ENCODE peak calls at places on chromosomes 11 and 22, in six cellular contexts. W is MM.1S, J is A549, T is osteocyte, N is right lobe of liver, V is body of pancreas. K is an unnamed sample.
A peak's percentile ranks its signal among the peaks of the same experiment; 100 is the strongest.

GRCh38 chr11:75851203-75851602 is 36.2 kb downstream of the UVRAG start:
- DNase-seq in V (no peak), T (no peak), N (no peak), W (no peak), J (no peak), K (no peak)

GRCh38 chr11:114102993-114103896 is 43.7 kb downstream of the ZBTB16 start:
- DNase-seq in V (no peak), T (no peak), J (no peak), W (no peak), N (no peak), K (no peak)

GRCh38 chr22:27349456-27349855 is 452.1 kb downstream of the MN1 start:
- DNase-seq in N (no peak), W (no peak), J (no peak), V (no peak), T (no peak), K (no peak)

GRCh38 chr11:68904458-68904847 is 762 bp downstream of the IGHMBP2 start:
- DNase-seq in N (no peak), W (peak; percentile 18), V (no peak), J (no peak), T (no peak), K (no peak)

GRCh38 chr22:22944268-22944985 is 56.8 kb downstream of the IGLL5 start:
- DNase-seq in W (no peak), N (peak; percentile 35), T (peak; percentile 79), V (peak; percentile 5), J (no peak), K (no peak)

GRCh38 chr11:43579171-43579918 is 101.2 kb upstream of the HSD17B12 start:
- DNase-seq in V (no peak), W (no peak), T (peak; percentile 84), J (peak; percentile 69), N (no peak), K (no peak)

GRCh38 chr22:37279469-37279868 is 2.8 kb upstream of the CYTH4 start:
- DNase-seq in W (no peak), T (no peak), V (no peak), J (no peak), N (no peak), K (no peak)

GRCh38 chr11:61897387-61898246 is 6.3 kb upstream of the FADS3 start:
- DNase-seq in N (peak; percentile 73), T (peak; percentile 92), J (peak; percentile 91), V (peak; percentile 79), W (peak; percentile 46), K (peak; percentile 68)

GRCh38 chr22:18968011-18968749 is 32.1 kb upstream of the PRODH start:
- DNase-seq in N (no peak), V (peak; percentile 54), T (no peak), J (no peak), W (no peak), K (peak; percentile 35)

GRCh38 chr22:17303441-17303839 is 65.8 kb upstream of the CECR2 start:
- DNase-seq in W (no peak), T (no peak), J (no peak), N (no peak), V (no peak), K (no peak)

GRCh38 chr22:17305076-17305475 is 64.2 kb upstream of the CECR2 start:
- DNase-seq in V (no peak), J (no peak), W (no peak), N (no peak), T (no peak), K (no peak)

GRCh38 chr22:17300926-17301325 is 68.3 kb upstream of the CECR2 start:
- DNase-seq in N (no peak), V (no peak), J (no peak), T (no peak), W (no peak), K (no peak)

GRCh38 chr22:17302616-17303015 is 66.6 kb upstream of the CECR2 start:
- DNase-seq in W (no peak), V (no peak), T (no peak), N (no peak), J (no peak), K (no peak)

GRCh38 chr22:17303840-17304779 is 65.2 kb upstream of the CECR2 start:
- DNase-seq in N (no peak), W (peak; percentile 70), J (no peak), V (no peak), T (no peak), K (no peak)
- TF ChIP-seq CTCF in N (no peak), W (no peak), J (no peak), V (no peak), T (no peak), K (no peak)

GRCh38 chr11:119284344-119285157 is 32.4 kb downstream of the MCAM start:
- DNase-seq in V (no peak), W (peak; percentile 72), J (peak; percentile 25), T (no peak), N (no peak), K (no peak)
- TF ChIP-seq CTCF in V (peak; percentile 50), W (peak; percentile 60), J (peak; percentile 51), T (peak; percentile 66), N (peak; percentile 59), K (peak; percentile 38)

GRCh38 chr11:95545116-95545875 is 244.3 kb downstream of the FAM76B start:
- DNase-seq in W (no peak), N (no peak), T (no peak), J (no peak), V (no peak), K (no peak)
- TF ChIP-seq CTCF in W (no peak), N (peak; percentile 26), T (no peak), J (no peak), V (no peak), K (no peak)

DNA sequence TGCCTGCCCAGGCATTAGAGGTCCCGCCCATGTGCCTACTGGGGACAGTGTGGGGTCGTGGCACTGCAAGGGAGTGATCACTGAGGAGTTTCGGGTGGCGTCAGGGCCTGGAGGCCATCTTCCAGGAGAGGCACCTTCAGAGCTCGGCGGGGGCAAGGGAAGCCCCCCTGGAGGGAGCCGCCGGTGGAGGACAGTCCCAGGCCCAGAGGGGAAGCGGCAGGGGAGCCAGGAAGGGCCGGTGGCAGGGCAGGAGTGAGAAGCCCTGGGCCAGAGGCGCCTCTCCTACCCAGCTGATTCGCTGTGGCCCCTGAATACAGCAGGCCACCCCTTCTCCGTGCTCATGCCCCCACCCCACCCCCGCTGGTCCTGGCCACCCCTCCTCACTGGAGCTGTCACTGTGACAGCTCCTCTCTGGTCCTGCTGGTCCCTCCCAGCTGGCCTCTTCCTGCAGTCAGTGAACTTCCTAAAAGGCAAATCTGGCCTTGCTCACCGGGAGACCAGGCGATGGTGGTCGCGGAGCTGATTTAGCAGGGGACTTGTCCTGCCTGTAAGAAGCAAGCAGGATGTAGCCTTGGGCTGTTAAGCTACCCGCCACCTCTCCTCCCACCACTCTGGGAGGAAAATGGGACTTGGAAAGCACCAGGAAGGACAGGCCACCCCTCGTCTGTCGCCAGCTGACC is 2.1 kb upstream of the MAPK11 start:
- DNase-seq in W (no peak), N (no peak), T (no peak), J (no peak), V (no peak), K (no peak)
- TF ChIP-seq CTCF in W (no peak), N (no peak), T (no peak), J (no peak), V (no peak), K (no peak)

GRCh38 chr11:104997288-104997687 is 25.7 kb downstream of the CASP5 start:
- DNase-seq in W (no peak), J (no peak), T (no peak), V (no peak), N (no peak), K (no peak)
- TF ChIP-seq CTCF in W (no peak), J (no peak), T (peak; percentile 33), V (peak; percentile 7), N (peak; percentile 10), K (no peak)

GRCh38 chr22:34414467-34415440 is 494.5 kb upstream of the LARGE1 start:
- DNase-seq in V (peak; percentile 42), T (no peak), N (peak; percentile 69), J (peak; percentile 1), W (peak; percentile 90), K (no peak)
- TF ChIP-seq CTCF in V (peak; percentile 61), T (peak; percentile 36), N (peak; percentile 87), J (no peak), W (peak; percentile 96), K (no peak)

GRCh38 chr11:11010624-11011127 is 152.8 kb upstream of the ZBED5 start:
- DNase-seq in N (peak; percentile 61), T (no peak), J (peak; percentile 40), W (no peak), V (no peak), K (no peak)
- TF ChIP-seq CTCF in N (peak; percentile 48), T (peak; percentile 40), J (peak; percentile 36), W (no peak), V (no peak), K (peak; percentile 29)

GRCh38 chr11:107780136-107780535 is 68.3 kb upstream of the SLN start:
- DNase-seq in N (no peak), W (no peak), V (no peak), J (no peak), T (no peak), K (no peak)

GRCh38 chr11:107777094-107777493 is 65.2 kb upstream of the SLN start:
- DNase-seq in T (no peak), V (no peak), N (no peak), J (no peak), W (no peak), K (no peak)

GRCh38 chr11:107783121-107783520 is 71.3 kb upstream of the SLN start:
- DNase-seq in V (no peak), N (no peak), W (no peak), J (no peak), T (no peak), K (no peak)

GRCh38 chr11:107778839-107779517 is 67.1 kb upstream of the SLN start:
- DNase-seq in W (no peak), J (no peak), T (no peak), N (no peak), V (no peak), K (no peak)

DNA sequence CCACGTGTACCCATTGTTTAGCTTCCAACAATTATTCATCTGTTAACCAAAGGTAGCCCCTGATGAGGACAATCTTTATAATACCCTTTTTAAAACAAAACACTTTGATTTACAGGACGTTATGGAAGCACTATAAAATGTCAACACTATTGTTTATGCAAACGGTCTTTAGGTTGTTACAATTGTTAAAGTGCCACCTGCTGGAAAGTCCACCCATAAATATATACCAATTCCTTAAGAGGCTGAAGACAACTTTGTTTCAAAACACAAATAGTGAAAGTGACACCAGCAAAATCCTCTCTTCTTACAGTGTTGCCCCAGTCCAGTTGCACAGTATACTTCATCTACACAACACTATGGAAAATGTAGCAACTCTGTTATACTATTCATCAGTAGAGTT is 68.9 kb upstream of the SLN start:
- DNase-seq in W (peak; percentile 24), J (no peak), T (no peak), V (no peak), N (no peak), K (no peak)
- TF ChIP-seq CTCF in W (peak; percentile 13), J (peak; percentile 36), T (no peak), V (no peak), N (no peak), K (no peak)